ENCODE peak calls at places on chromosomes 4 and X, in eight cellular contexts. U is HCT116, S is upper lobe of left lung, X is heart left ventricle, L is right lobe of liver, D is A549, N is IMR-90, Z is K562. M is an unnamed sample.

GRCh38 chrX:17549005-17549685 is 174.1 kb downstream of the NHS start:
- ATAC-seq in U (no peak), S (no peak), X (no peak), L (no peak), D (no peak), N (no peak), Z (no peak), M (no peak)

GRCh38 chr4:69134471-69134870 is 38.2 kb downstream of the UGT2B7 start:
- ATAC-seq in U (no peak), S (no peak), X (no peak), L (peak; percentile 28), D (no peak), N (no peak), Z (no peak), M (no peak)

GRCh38 chr4:10111067-10111801 is 5.4 kb downstream of the WDR1 start:
- ATAC-seq in U (no peak), S (no peak), X (no peak), L (no peak), D (no peak), N (no peak), Z (no peak), M (no peak)

GRCh38 chrX:48357681-48358080 is 1.2 kb upstream of the SSX3 start:
- ATAC-seq in U (no peak), S (no peak), X (no peak), L (no peak), D (no peak), N (no peak), Z (no peak), M (no peak)

GRCh38 chr4:109078724-109079123 is 223.7 kb downstream of the COL25A1 start:
- ATAC-seq in U (no peak), S (peak; percentile 48), X (no peak), L (no peak), D (no peak), N (peak; percentile 84), Z (no peak), M (no peak)

GRCh38 chr4:76439491-76439890 is 4.5 kb downstream of the SHROOM3 start:
- ATAC-seq in U (no peak), S (no peak), X (no peak), L (no peak), D (no peak), N (no peak), Z (no peak), M (no peak)

GRCh38 chrX:103716967-103717366 is 6.3 kb downstream of the TMEM31 start:
- ATAC-seq in U (no peak), S (peak; percentile 21), X (no peak), L (no peak), D (no peak), N (peak; percentile 93), Z (no peak), M (peak; percentile 87)

GRCh38 chr4:169698331-169698730 is 59.4 kb downstream of the HPF1 start:
- ATAC-seq in U (no peak), S (no peak), X (no peak), L (no peak), D (no peak), N (no peak), Z (no peak), M (no peak)

GRCh38 chr4:40887690-40888089 is 137.9 kb downstream of the NSUN7 start:
- ATAC-seq in U (no peak), S (peak; percentile 89), X (peak; percentile 47), L (peak; percentile 33), D (no peak), N (peak; percentile 90), Z (no peak), M (peak; percentile 87)

GRCh38 chr4:54539500-54540029 is 118.2 kb upstream of the KIT start:
- ATAC-seq in U (peak; percentile 88), S (peak; percentile 91), X (peak; percentile 78), L (peak; percentile 90), D (peak; percentile 98), N (peak; percentile 79), Z (peak; percentile 69), M (peak; percentile 74)

GRCh38 chr4:7971881-7972500 is 32.3 kb upstream of the AFAP1 start:
- ATAC-seq in U (peak; percentile 22), S (no peak), X (no peak), L (no peak), D (no peak), N (no peak), Z (peak; percentile 52), M (no peak)

GRCh38 chr4:74475946-74476345 is 31.0 kb downstream of the AREG start:
- ATAC-seq in U (no peak), S (no peak), X (no peak), L (no peak), D (no peak), N (no peak), Z (no peak), M (no peak)

GRCh38 chr4:74479009-74479408 is 34.1 kb downstream of the AREG start:
- ATAC-seq in U (no peak), S (no peak), X (no peak), L (no peak), D (no peak), N (no peak), Z (no peak), M (no peak)

GRCh38 chr4:74481891-74482609 is 37.1 kb downstream of the AREG start:
- ATAC-seq in U (no peak), S (no peak), X (no peak), L (no peak), D (no peak), N (no peak), Z (peak; percentile 39), M (no peak)

GRCh38 chr4:74483226-74483911 is 38.4 kb downstream of the AREG start:
- ATAC-seq in U (no peak), S (no peak), X (no peak), L (no peak), D (no peak), N (no peak), Z (peak; percentile 74), M (no peak)

DNA sequence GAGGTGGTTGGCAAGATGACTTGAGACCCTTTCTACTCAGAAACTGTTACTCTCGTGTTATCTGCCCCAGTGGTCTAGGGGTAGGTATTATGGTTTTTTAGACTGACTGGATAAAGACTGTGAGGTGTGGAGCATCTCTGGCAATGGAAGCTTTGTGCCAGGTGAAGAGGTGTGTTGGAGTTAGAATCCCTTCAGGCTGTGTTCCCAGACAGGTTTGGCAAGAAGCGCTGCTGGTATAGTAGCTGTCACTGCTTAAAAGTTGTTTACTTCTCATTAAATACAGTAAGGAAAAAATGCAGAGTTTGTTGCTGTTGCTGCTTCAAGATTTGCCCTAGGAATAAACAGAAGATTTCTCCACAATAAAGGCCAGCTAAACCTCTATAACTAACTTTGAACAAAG is 35.3 kb downstream of the AREG start:
- ATAC-seq in U (no peak), S (no peak), X (no peak), L (no peak), D (no peak), N (no peak), Z (no peak), M (no peak)
- TF ChIP-seq POLR2A in U (no peak), S (no peak), X (no peak), L (no peak), D (no peak), N (no peak), Z (no peak), M (no peak)

GRCh38 chr4:15031993-15032660 is 29.8 kb downstream of the CPEB2 start:
- ATAC-seq in U (no peak), S (no peak), X (no peak), L (no peak), D (no peak), N (peak; percentile 64), Z (no peak), M (no peak)
- H3K4me1 ChIP-seq in U (no peaks in the 10 kb centered on the region), S (peaks cover 31% of the 10 kb centered on the region), X (peaks cover 7% of the 10 kb centered on the region), L (no peaks in the 10 kb centered on the region), D (peaks cover 64% of the 10 kb centered on the region), N (peaks cover 7% of the 10 kb centered on the region), Z (no peaks in the 10 kb centered on the region), M (peaks cover 6% of the 10 kb centered on the region)

GRCh38 chrX:153727108-153727931 is 2.7 kb downstream of the ABCD1 start:
- ATAC-seq in U (no peak), S (no peak), X (peak; percentile 59), L (peak; percentile 3), D (no peak), N (no peak), Z (no peak), M (peak; percentile 23)
- TF ChIP-seq CTCF in U (no peak), S (no peak), X (no peak), L (no peak), D (no peak), N (no peak), Z (no peak), M (no peak)

GRCh38 chr4:145936142-145937020 is 2.2 kb downstream of the ZNF827 start:
- ATAC-seq in U (peak; percentile 56), S (peak; percentile 70), X (peak; percentile 34), L (peak; percentile 65), D (peak; percentile 69), N (peak; percentile 44), Z (peak; percentile 55), M (peak; percentile 52)
- TF ChIP-seq POLR2A in U (no peak), S (no peak), X (no peak), L (no peak), D (peak; percentile 23), N (no peak), Z (no peak), M (peak; percentile 33)

GRCh38 chr4:6939761-6940743 is 30.4 kb downstream of the TBC1D14 start:
- ATAC-seq in U (no peak), S (no peak), X (no peak), L (no peak), D (no peak), N (no peak), Z (peak; percentile 42), M (no peak)

GRCh38 chr4:6942238-6942800 is 32.7 kb downstream of the TBC1D14 start:
- ATAC-seq in U (peak; percentile 69), S (peak; percentile 81), X (peak; percentile 46), L (peak; percentile 57), D (peak; percentile 71), N (peak; percentile 93), Z (peak; percentile 91), M (peak; percentile 81)

GRCh38 chr4:6943012-6943869 is 33.6 kb downstream of the TBC1D14 start:
- ATAC-seq in U (peak; percentile 77), S (no peak), X (no peak), L (peak; percentile 13), D (peak; percentile 15), N (no peak), Z (no peak), M (no peak)

GRCh38 chr4:6940744-6941137 is 31.1 kb downstream of the TBC1D14 start:
- ATAC-seq in U (no peak), S (no peak), X (no peak), L (no peak), D (no peak), N (no peak), Z (no peak), M (no peak)

DNA sequence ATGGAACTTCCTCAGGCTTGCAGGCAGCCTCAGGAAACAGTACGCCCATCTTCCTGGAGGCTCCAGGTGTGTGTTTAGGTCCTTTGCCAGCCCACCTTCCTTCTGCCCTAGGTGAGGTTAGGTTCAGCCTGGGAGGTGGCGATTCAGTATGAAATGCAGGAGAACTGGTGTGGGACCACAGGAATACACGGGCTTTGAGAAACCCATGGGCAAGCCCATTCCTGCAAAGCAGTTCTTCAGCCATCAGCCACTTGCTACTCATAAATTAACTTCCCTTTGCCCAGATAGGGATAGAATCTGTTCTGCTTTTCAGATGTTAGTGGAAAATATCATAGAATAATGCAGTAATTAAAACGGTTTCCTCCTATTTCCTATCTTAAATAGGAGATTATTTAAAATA is 32.2 kb downstream of the TBC1D14 start:
- ATAC-seq in U (no peak), S (no peak), X (no peak), L (no peak), D (no peak), N (peak; percentile 39), Z (no peak), M (no peak)
- H3K4me1 ChIP-seq in U (peaks cover 31% of the 10 kb centered on the region), S (peaks cover 62% of the 10 kb centered on the region), X (peaks cover 4% of the 10 kb centered on the region), L (no peaks in the 10 kb centered on the region), D (peaks cover 48% of the 10 kb centered on the region), N (peaks cover 28% of the 10 kb centered on the region), Z (peaks cover 56% of the 10 kb centered on the region), M (peaks cover 43% of the 10 kb centered on the region)

M was measured in gastroesophageal sphincter.